ENCODE peak calls at places on chromosome 18, in six cellular contexts. S is G401; K is HT1080; C is small intestine; I is AG08395; X is activated T-helper 1 cell treated with anti-CD3 and anti-CD28 coated beads, Interleukin-12 subunit alpha, Interleukin-12 subunit beta, Interleukin-2, Interleukin-4 antibody, amounts not matched to agents 30 ng/mL and 10 ng/mL and 1 ng/mL, durations not matched to agents 14 hours and 24 hours and 36 hours. G is an unnamed sample.

GRCh38 chr18:43886341-43886740 is 609.1 kb upstream of the SYT4 start:
- DNase-seq in I (no peak), X (no peak), S (no peak), K (no peak), C (no peak), G (no peak)

GRCh38 chr18:55234366-55235093 is 275.3 kb upstream of the CCDC68 start:
- DNase-seq in S (peak), K (peak), X (peak), C (peak), I (peak), G (peak)

GRCh38 chr18:10727477-10727876 is 201.7 kb downstream of the NAPG start:
- DNase-seq in C (no peak), X (no peak), K (peak), S (no peak), I (no peak), G (no peak)

GRCh38 chr18:76013041-76013440 is 482.0 kb downstream of the ZNF516 start:
- DNase-seq in I (no peak), C (no peak), K (no peak), S (no peak), X (no peak), G (no peak)

GRCh38 chr18:48932462-48932818 is 18.3 kb downstream of the SMAD7 start:
- DNase-seq in I (no peak), S (no peak), C (no peak), K (no peak), X (no peak), G (no peak)

GRCh38 chr18:22378672-22379282 is 38.9 kb downstream of the CTAGE1 start:
- DNase-seq in S (no peak), I (peak), K (peak), C (peak), X (no peak), G (no peak)

GRCh38 chr18:66495844-66496243 is 108.0 kb downstream of the CDH19 start:
- DNase-seq in K (peak), S (peak), I (no peak), X (no peak), C (peak), G (peak)

GRCh38 chr18:13259701-13260100 is 41.1 kb downstream of the LDLRAD4 start:
- DNase-seq in X (no peak), C (no peak), S (no peak), I (no peak), K (no peak), G (no peak)